ENCODE peak calls at places on chromosomes 3 and 15, in five cellular contexts. E is Peyer's patch; K is lower leg skin; Y is lower lobe of right lung; N is CD4-positive, alpha-beta T cell. G is an unnamed sample.

GRCh38 chr3:113968986-113969385 is 21.2 kb downstream of the ZDHHC23 start:
- DNase-seq in E (no peak), K (no peak), Y (no peak), N (no peak), G (no peak)

GRCh38 chr15:89972085-89972484 is 29.0 kb upstream of the ZNF710 start:
- DNase-seq in E (no peak), K (no peak), Y (no peak), N (no peak), G (no peak)

GRCh38 chr3:180416111-180416541 is 185.8 kb upstream of the TTC14 start:
- DNase-seq in E (no peak), K (no peak), Y (no peak), N (no peak), G (no peak)

GRCh38 chr15:89912145-89912673 is 543 bp downstream of the ARPIN start:
- DNase-seq in E (no peak), K (peak), Y (peak), N (no peak), G (peak)

GRCh38 chr3:195226445-195226844 is 44.5 kb downstream of the XXYLT1 start:
- DNase-seq in E (no peak), K (peak), Y (no peak), N (no peak), G (no peak)

GRCh38 chr15:100975043-100975442 is 55.9 kb downstream of the LRRK1 start:
- DNase-seq in E (no peak), K (no peak), Y (no peak), N (no peak), G (no peak)

GRCh38 chr15:91311986-91312385 is 211.9 kb downstream of the SV2B start:
- DNase-seq in E (no peak), K (no peak), Y (no peak), N (no peak), G (no peak)

GRCh38 chr3:110743202-110743601 is 328.4 kb upstream of the NECTIN3 start:
- DNase-seq in E (no peak), K (no peak), Y (no peak), N (no peak), G (no peak)

GRCh38 chr3:135261916-135262315 is 466.9 kb downstream of the EPHB1 start:
- DNase-seq in E (no peak), K (no peak), Y (no peak), N (no peak), G (no peak)

GRCh38 chr3:11306815-11307589 is 34.8 kb downstream of the ATG7 start:
- DNase-seq in E (no peak), K (no peak), Y (no peak), N (no peak), G (no peak)

GRCh38 chr3:55654123-55654787 is 167.1 kb upstream of the WNT5A start:
- DNase-seq in E (no peak), K (no peak), Y (no peak), N (no peak), G (no peak)

GRCh38 chr3:132029182-132029902 is 5.5 kb downstream of the CPNE4 start:
- DNase-seq in E (peak), K (peak), Y (peak), N (peak), G (peak)

DNA sequence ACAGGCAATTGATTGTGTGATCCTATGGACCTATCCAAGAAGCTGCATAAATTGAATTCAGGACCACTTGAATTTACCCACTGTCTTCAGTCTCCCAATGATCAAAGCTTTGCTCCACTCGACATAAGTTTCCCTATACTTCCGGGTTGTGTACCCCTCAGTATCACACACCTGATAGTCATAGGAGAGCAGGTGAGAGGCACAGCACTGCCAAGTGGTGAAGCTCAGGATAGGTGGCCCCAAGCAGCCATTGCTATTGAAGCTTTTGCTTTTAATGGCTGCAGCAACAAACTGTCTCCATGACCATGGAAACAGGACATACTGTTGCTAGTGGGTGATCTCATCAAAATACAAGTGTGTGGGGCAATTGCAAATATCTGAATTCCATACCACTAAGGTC is 27.7 kb downstream of the GASK1A start:
- DNase-seq in E (no peak), K (no peak), Y (no peak), N (no peak), G (no peak)
- TF ChIP-seq CTCF in E (no peak), K (no peak), Y (no peak), N (no peak), G (no peak)

DNA sequence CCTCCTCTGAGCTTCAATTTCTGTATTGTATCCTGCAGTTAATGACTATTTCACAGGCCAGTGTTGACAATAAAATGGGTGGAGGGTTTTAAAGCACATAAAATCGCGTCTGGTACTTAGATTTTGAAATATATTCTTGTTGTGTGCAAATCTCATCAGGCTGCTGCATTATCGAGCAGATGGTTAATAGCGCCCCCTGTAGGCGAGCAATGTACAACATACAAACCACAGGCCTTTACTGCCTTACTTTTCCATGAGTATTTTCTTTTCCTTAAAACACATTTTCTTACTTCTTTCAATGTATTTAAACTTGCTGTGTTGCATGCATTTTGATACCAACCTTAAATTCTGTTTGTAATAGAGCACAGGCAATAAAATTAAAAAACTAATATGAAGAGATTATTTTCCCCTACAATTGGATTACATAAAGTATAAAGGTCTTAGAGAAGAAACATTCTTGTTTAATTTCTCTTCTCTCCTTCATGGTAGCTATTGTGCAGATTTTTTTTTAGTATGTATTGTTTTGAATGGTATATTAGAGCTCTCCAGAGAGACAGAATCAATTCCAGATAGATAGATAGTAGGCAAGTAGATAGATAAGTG is 608.4 kb downstream of the CADM2 start:
- DNase-seq in E (no peak), K (no peak), Y (no peak), N (no peak), G (peak)
- TF ChIP-seq CTCF in E (no peak), K (no peak), Y (peak), N (peak), G (peak)

GRCh38 chr3:139457066-139457465 is 19.2 kb downstream of the RBP2 start:
- DNase-seq in E (no peak), K (no peak), Y (no peak), N (no peak), G (peak)
- TF ChIP-seq CTCF in E (no peak), K (no peak), Y (no peak), N (no peak), G (no peak)

DNA sequence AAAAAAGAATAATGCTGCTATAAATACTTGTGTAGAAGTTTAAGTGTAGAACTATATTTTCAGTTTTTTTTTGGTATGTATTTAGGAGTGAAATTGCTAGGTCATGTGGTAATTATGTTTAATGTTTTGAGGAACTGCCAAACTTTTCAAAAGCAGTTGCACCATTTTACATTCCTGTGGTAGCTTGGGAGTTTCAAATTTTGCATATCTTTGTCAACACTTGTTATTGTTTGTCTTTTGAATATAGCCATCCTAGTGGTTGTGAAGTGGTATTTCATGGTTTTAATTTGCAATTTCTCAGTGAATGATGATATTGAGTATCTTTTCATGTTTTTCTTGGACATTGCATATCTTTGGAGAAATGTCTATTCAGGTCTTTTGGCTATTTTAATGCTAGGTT is 30.4 kb downstream of the SKIL start:
- DNase-seq in E (no peak), K (no peak), Y (no peak), N (no peak), G (no peak)
- TF ChIP-seq CTCF in E (no peak), K (no peak), Y (no peak), N (no peak), G (no peak)

GRCh38 chr3:183560607-183561006 is 5.1 kb upstream of the KLHL6 start:
- DNase-seq in E (peak), K (no peak), Y (no peak), N (no peak), G (no peak)
- TF ChIP-seq CTCF in E (peak), K (no peak), Y (peak), N (peak), G (no peak)

G was measured in RWPE1.